ENCODE peak calls at places on chromosomes 16 and 17, in five cellular contexts. One of them, this sample, is unnamed.

GRCh38 chr17:77428020-77428781 is 287.4 kb downstream of the SEC14L1 start:
- DNase-seq in skeletal muscle cell: no peak
- DNase-seq in ovary: no peak
- DNase-seq in upper lobe of right lung: no peak
- DNase-seq in A549: no peak
- DNase-seq in this sample: no peak

GRCh38 chr17:34675143-34675542 is 95.8 kb downstream of the TMEM132E start:
- DNase-seq in skeletal muscle cell: no peak
- DNase-seq in ovary: no peak
- DNase-seq in upper lobe of right lung: no peak
- DNase-seq in A549: no peak
- DNase-seq in this sample: no peak

GRCh38 chr17:73643012-73643845 is 1.0 kb downstream of the SDK2 start:
- DNase-seq in skeletal muscle cell: no peak
- DNase-seq in ovary: peak; percentile 32
- DNase-seq in upper lobe of right lung: peak; percentile 71
- DNase-seq in A549: peak; percentile 90
- DNase-seq in this sample: no peak

GRCh38 chr17:78658281-78658785 is 81.1 kb upstream of the DNAH17 start:
- DNase-seq in skeletal muscle cell: peak; percentile 63
- DNase-seq in ovary: no peak
- DNase-seq in upper lobe of right lung: peak; percentile 44
- DNase-seq in A549: no peak
- DNase-seq in this sample: no peak

GRCh38 chr17:48611681-48612455 is 1.1 kb upstream of the HOXB7 start:
- DNase-seq in skeletal muscle cell: no peak
- DNase-seq in ovary: no peak
- DNase-seq in upper lobe of right lung: no peak
- DNase-seq in A549: peak; percentile 70
- DNase-seq in this sample: no peak

GRCh38 chr16:12590963-12591362 is 212.7 kb downstream of the CPPED1 start:
- DNase-seq in skeletal muscle cell: no peak
- DNase-seq in ovary: no peak
- DNase-seq in upper lobe of right lung: no peak
- DNase-seq in A549: no peak
- DNase-seq in this sample: no peak

GRCh38 chr17:62321451-62321850 is 58.9 kb upstream of the EFCAB3 start:
- DNase-seq in skeletal muscle cell: peak; percentile 51
- DNase-seq in ovary: no peak
- DNase-seq in upper lobe of right lung: no peak
- DNase-seq in A549: no peak
- DNase-seq in this sample: no peak

GRCh38 chr16:30541502-30542329 is 7.1 kb upstream of the ZNF747 start:
- DNase-seq in skeletal muscle cell: peak; percentile 49
- DNase-seq in ovary: no peak
- DNase-seq in upper lobe of right lung: no peak
- DNase-seq in A549: no peak
- DNase-seq in this sample: no peak

GRCh38 chr16:86195863-86196630 is 297.1 kb downstream of the IRF8 start:
- DNase-seq in skeletal muscle cell: no peak
- DNase-seq in ovary: no peak
- DNase-seq in upper lobe of right lung: no peak
- DNase-seq in A549: no peak
- DNase-seq in this sample: no peak

GRCh38 chr17:59423137-59423703 is 91.8 kb downstream of the YPEL2 start:
- DNase-seq in skeletal muscle cell: peak; percentile 83
- DNase-seq in ovary: no peak
- DNase-seq in upper lobe of right lung: no peak
- DNase-seq in A549: peak; percentile 42
- DNase-seq in this sample: no peak

GRCh38 chr16:56300901-56301351 is 109.6 kb downstream of the GNAO1 start:
- DNase-seq in skeletal muscle cell: no peak
- DNase-seq in ovary: no peak
- DNase-seq in upper lobe of right lung: no peak
- DNase-seq in A549: no peak
- DNase-seq in this sample: no peak

GRCh38 chr17:57530026-57530425 is 215.1 kb downstream of the CCDC182 start:
- DNase-seq in skeletal muscle cell: no peak
- DNase-seq in ovary: no peak
- DNase-seq in upper lobe of right lung: no peak
- DNase-seq in A549: no peak
- DNase-seq in this sample: no peak

GRCh38 chr16:12178251-12178990 is 201.9 kb downstream of the SNX29 start:
- DNase-seq in skeletal muscle cell: peak; percentile 43
- DNase-seq in ovary: no peak
- DNase-seq in upper lobe of right lung: no peak
- DNase-seq in A549: no peak
- DNase-seq in this sample: no peak

GRCh38 chr17:44788139-44788538 is 29.4 kb downstream of the ADAM11 start:
- DNase-seq in skeletal muscle cell: no peak
- DNase-seq in ovary: no peak
- DNase-seq in upper lobe of right lung: peak; percentile 21
- DNase-seq in A549: no peak
- DNase-seq in this sample: no peak

GRCh38 chr17:37299257-37299985 is 76.4 kb upstream of the C17orf78 start:
- DNase-seq in skeletal muscle cell: no peak
- DNase-seq in ovary: no peak
- DNase-seq in upper lobe of right lung: no peak
- DNase-seq in A549: no peak
- DNase-seq in this sample: no peak

GRCh38 chr17:33981713-33982601 is 273.1 kb upstream of the CCL2 start:
- DNase-seq in skeletal muscle cell: no peak
- DNase-seq in ovary: no peak
- DNase-seq in upper lobe of right lung: no peak
- DNase-seq in A549: no peak
- DNase-seq in this sample: no peak

GRCh38 chr17:43338886-43339516 is 59.8 kb upstream of the ARL4D start:
- DNase-seq in skeletal muscle cell: no peak
- DNase-seq in ovary: no peak
- DNase-seq in upper lobe of right lung: peak; percentile 85
- DNase-seq in A549: no peak
- DNase-seq in this sample: no peak

GRCh38 chr16:73093146-73094144 is 45.5 kb upstream of the ZFHX3 start:
- DNase-seq in skeletal muscle cell: no peak
- DNase-seq in ovary: no peak
- DNase-seq in upper lobe of right lung: no peak
- DNase-seq in A549: no peak
- DNase-seq in this sample: no peak

GRCh38 chr17:39224778-39225307 is 902 bp downstream of the STAC2 start:
- DNase-seq in skeletal muscle cell: no peak
- DNase-seq in ovary: no peak
- DNase-seq in upper lobe of right lung: no peak
- DNase-seq in A549: no peak
- DNase-seq in this sample: no peak
- H3K4me3 ChIP-seq in skeletal muscle cell: peak overlapping the region; percentile 43
- H3K4me3 ChIP-seq in ovary: peak overlapping the region; percentile 42
- H3K4me3 ChIP-seq in upper lobe of right lung: peak overlapping the region; percentile 34
- H3K4me3 ChIP-seq in A549: no peak overlapping the region
- H3K4me3 ChIP-seq in this sample: no peak overlapping the region

GRCh38 chr16:67199011-67199807 is at the start of gene ELMO3:
- DNase-seq in skeletal muscle cell: no peak
- DNase-seq in ovary: peak; percentile 55
- DNase-seq in upper lobe of right lung: peak; percentile 87
- DNase-seq in A549: no peak
- DNase-seq in this sample: no peak

GRCh38 chr16:67201411-67202345 is 2.7 kb downstream of the ELMO3 start:
- DNase-seq in skeletal muscle cell: no peak
- DNase-seq in ovary: no peak
- DNase-seq in upper lobe of right lung: no peak
- DNase-seq in A549: no peak
- DNase-seq in this sample: no peak

GRCh38 chr16:67200491-67200890 is 1.6 kb downstream of the ELMO3 start:
- DNase-seq in skeletal muscle cell: no peak
- DNase-seq in ovary: no peak
- DNase-seq in upper lobe of right lung: no peak
- DNase-seq in A549: no peak
- DNase-seq in this sample: no peak

GRCh38 chr16:67198238-67198734 is 645 bp upstream of the ELMO3 start:
- DNase-seq in skeletal muscle cell: no peak
- DNase-seq in ovary: peak; percentile 44
- DNase-seq in upper lobe of right lung: peak; percentile 82
- DNase-seq in A549: peak; percentile 93
- DNase-seq in this sample: no peak

DNA sequence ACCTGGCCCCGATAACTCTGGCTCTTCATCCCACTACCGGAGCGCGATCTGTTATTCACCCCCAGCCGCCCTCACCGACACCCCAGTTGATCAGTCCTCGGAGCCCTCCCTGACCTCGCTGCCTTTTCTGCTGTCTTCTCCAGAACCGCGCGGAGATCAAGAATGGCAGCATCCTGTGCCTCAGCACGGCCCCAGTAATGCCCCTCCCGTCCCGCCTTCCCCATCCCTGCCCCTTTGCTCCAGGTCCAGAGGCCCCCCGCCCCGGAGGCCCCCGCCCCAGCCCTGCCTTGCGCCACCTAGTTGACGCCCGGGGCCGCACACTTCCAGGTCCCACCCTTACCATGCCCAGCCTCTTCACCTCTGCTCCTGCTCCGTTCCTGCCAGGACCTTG is 872 bp downstream of the ELMO3 start:
- DNase-seq in skeletal muscle cell: no peak
- DNase-seq in ovary: peak; percentile 37
- DNase-seq in upper lobe of right lung: peak; percentile 74
- DNase-seq in A549: no peak
- DNase-seq in this sample: no peak
- H3K4me3 ChIP-seq in skeletal muscle cell: no peak overlapping the region
- H3K4me3 ChIP-seq in ovary: peak overlapping the region; percentile 4
- H3K4me3 ChIP-seq in upper lobe of right lung: peak overlapping the region; percentile 52
- H3K4me3 ChIP-seq in A549: no peak overlapping the region
- H3K4me3 ChIP-seq in this sample: no peak overlapping the region

GRCh38 chr16:84810518-84811273 is 9.1 kb upstream of the CRISPLD2 start:
- DNase-seq in skeletal muscle cell: peak; percentile 68
- DNase-seq in ovary: no peak
- DNase-seq in upper lobe of right lung: no peak
- DNase-seq in A549: no peak
- DNase-seq in this sample: peak; percentile 28
- H3K4me3 ChIP-seq in skeletal muscle cell: no peak overlapping the region
- H3K4me3 ChIP-seq in ovary: no peak overlapping the region
- H3K4me3 ChIP-seq in upper lobe of right lung: no peak overlapping the region
- H3K4me3 ChIP-seq in A549: no peak overlapping the region
- H3K4me3 ChIP-seq in this sample: no peak overlapping the region

DNA sequence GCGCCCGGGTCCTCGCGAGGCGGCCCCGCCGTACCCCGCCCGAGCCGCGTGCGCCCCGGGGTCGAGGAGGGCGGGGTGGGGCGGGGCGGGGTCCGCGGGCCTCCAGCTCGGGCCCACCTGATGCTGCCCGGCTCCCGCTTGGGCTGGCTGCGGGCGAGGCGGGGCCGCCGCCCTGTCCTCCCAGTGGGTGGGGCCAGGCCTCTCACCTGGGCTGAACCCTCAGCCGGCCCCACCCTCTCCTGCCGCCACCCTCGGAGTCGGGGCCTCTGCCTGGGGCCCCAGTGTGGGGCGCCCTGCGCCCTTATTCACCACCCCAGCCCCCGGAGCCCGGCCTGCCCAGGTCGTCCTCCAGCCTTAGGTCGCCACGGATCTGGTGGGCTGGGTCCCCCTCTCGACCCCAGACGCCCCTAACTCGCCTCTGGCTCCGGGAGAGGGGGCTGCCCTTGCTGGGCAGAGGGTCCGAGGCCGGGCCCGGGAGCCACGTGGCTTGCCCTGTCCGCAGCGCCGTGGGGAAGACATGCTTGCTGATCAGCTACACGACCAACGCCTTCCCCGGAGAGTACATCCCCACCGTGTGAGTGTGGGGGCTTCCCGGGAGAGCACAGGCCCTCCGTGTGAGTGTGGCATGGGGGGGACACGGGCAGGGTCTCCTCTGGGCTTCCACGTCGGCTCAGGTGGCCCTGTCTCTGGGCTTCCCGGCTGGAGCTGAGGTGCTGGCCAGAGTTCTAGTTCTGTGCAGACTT is 578 bp downstream of the RAC3 start:
- DNase-seq in skeletal muscle cell: no peak
- DNase-seq in ovary: no peak
- DNase-seq in upper lobe of right lung: no peak
- DNase-seq in A549: no peak
- DNase-seq in this sample: no peak
- H3K4me3 ChIP-seq in skeletal muscle cell: peak overlapping the region; percentile 74
- H3K4me3 ChIP-seq in ovary: no peak overlapping the region
- H3K4me3 ChIP-seq in upper lobe of right lung: peak overlapping the region; percentile 30
- H3K4me3 ChIP-seq in A549: peak overlapping the region; percentile 66
- H3K4me3 ChIP-seq in this sample: peak overlapping the region; percentile 23

GRCh38 chr16:57926041-57926440 is 44.9 kb downstream of the CNGB1 start:
- DNase-seq in skeletal muscle cell: no peak
- DNase-seq in ovary: no peak
- DNase-seq in upper lobe of right lung: no peak
- DNase-seq in A549: no peak
- DNase-seq in this sample: no peak
- H3K4me3 ChIP-seq in skeletal muscle cell: no peak overlapping the region
- H3K4me3 ChIP-seq in ovary: no peak overlapping the region
- H3K4me3 ChIP-seq in upper lobe of right lung: no peak overlapping the region
- H3K4me3 ChIP-seq in A549: no peak overlapping the region
- H3K4me3 ChIP-seq in this sample: no peak overlapping the region

GRCh38 chr16:4320571-4321137 is 4.8 kb downstream of the GLIS2 start:
- DNase-seq in skeletal muscle cell: no peak
- DNase-seq in ovary: peak; percentile 36
- DNase-seq in upper lobe of right lung: no peak
- DNase-seq in A549: no peak
- DNase-seq in this sample: no peak

GRCh38 chr16:4319454-4319853 is 3.6 kb downstream of the GLIS2 start:
- DNase-seq in skeletal muscle cell: no peak
- DNase-seq in ovary: no peak
- DNase-seq in upper lobe of right lung: peak; percentile 73
- DNase-seq in A549: no peak
- DNase-seq in this sample: peak; percentile 63

GRCh38 chr16:4318171-4318910 is 2.5 kb downstream of the GLIS2 start:
- DNase-seq in skeletal muscle cell: no peak
- DNase-seq in ovary: peak; percentile 55
- DNase-seq in upper lobe of right lung: no peak
- DNase-seq in A549: no peak
- DNase-seq in this sample: no peak

GRCh38 chr16:4321286-4322120 is 5.6 kb downstream of the GLIS2 start:
- DNase-seq in skeletal muscle cell: no peak
- DNase-seq in ovary: peak; percentile 50
- DNase-seq in upper lobe of right lung: no peak
- DNase-seq in A549: no peak
- DNase-seq in this sample: no peak

GRCh38 chr16:4320030-4320429 is 4.2 kb downstream of the GLIS2 start:
- DNase-seq in skeletal muscle cell: no peak
- DNase-seq in ovary: peak; percentile 55
- DNase-seq in upper lobe of right lung: no peak
- DNase-seq in A549: no peak
- DNase-seq in this sample: no peak
- H3K4me3 ChIP-seq in skeletal muscle cell: no peak overlapping the region
- H3K4me3 ChIP-seq in ovary: no peak overlapping the region
- H3K4me3 ChIP-seq in upper lobe of right lung: no peak overlapping the region
- H3K4me3 ChIP-seq in A549: no peak overlapping the region
- H3K4me3 ChIP-seq in this sample: no peak overlapping the region

DNA sequence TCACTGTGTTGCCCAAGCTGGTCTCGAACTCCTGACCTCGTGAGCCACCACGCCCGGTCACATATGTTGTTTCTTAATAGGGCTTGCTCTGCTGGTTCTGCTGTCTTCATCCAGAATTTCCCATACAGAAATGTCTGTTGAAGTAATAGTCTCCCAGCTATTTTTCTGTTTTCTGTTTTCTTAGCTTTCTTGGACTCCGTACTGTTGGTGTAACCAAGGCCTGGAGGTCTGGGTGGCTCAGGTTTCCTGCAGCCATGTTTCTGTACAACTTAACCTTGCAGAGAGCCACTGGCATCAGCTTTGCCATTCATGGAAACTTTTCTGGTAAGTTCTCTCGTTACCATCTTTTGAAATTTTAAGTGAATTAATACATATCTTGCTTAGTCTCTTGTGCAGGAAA is 2.8 kb downstream of the SF3B3 start:
- DNase-seq in skeletal muscle cell: no peak
- DNase-seq in ovary: no peak
- DNase-seq in upper lobe of right lung: no peak
- DNase-seq in A549: no peak
- DNase-seq in this sample: no peak
- H3K4me3 ChIP-seq in skeletal muscle cell: peak overlapping the region; percentile 20
- H3K4me3 ChIP-seq in ovary: no peak overlapping the region
- H3K4me3 ChIP-seq in upper lobe of right lung: no peak overlapping the region
- H3K4me3 ChIP-seq in A549: no peak overlapping the region
- H3K4me3 ChIP-seq in this sample: peak overlapping the region; percentile 39

This sample was measured in GM06990.